ENCODE peak calls at places on chromosome 19, in five cellular contexts. X is K562, G is H1, M is HepG2, N is GM12878. O is an unnamed sample.

GRCh38 chr19:2355168-2356035 is 4.7 kb upstream of the TMPRSS9 start:
- DNase-seq in X (no peak), G (no peak), M (no peak), N (no peak), O (no peak)

GRCh38 chr19:2469102-2469914 is 6.6 kb upstream of the GADD45B start:
- DNase-seq in X (peak), G (no peak), M (no peak), N (no peak), O (no peak)

GRCh38 chr19:31515931-31516330 is 166.7 kb upstream of the TSHZ3 start:
- DNase-seq in X (no peak), G (no peak), M (no peak), N (no peak), O (no peak)

GRCh38 chr19:53079313-53079924 is 23.8 kb downstream of the ZNF160 start:
- DNase-seq in X (no peak), G (no peak), M (no peak), N (no peak), O (no peak)

GRCh38 chr19:51749979-51750378 is 1.7 kb downstream of the FPR1 start:
- DNase-seq in X (no peak), G (no peak), M (no peak), N (no peak), O (no peak)

GRCh38 chr19:50181121-50181520 is 18.0 kb upstream of the IZUMO2 start:
- DNase-seq in X (no peak), G (no peak), M (no peak), N (no peak), O (no peak)

GRCh38 chr19:11560404-11560988 is 1.5 kb upstream of the ELOF1 start:
- DNase-seq in X (peak), G (no peak), M (peak), N (peak), O (peak)

GRCh38 chr19:35211545-35212230 is 16.9 kb downstream of the FAM187B start:
- DNase-seq in X (no peak), G (no peak), M (peak), N (no peak), O (no peak)

GRCh38 chr19:370641-371330 is 26.2 kb upstream of the MIER2 start:
- DNase-seq in X (no peak), G (no peak), M (no peak), N (no peak), O (no peak)

GRCh38 chr19:55626350-55626749 is 2.0 kb upstream of the ZNF784 start:
- DNase-seq in X (no peak), G (no peak), M (no peak), N (no peak), O (no peak)

GRCh38 chr19:33805840-33806433 is 9.3 kb downstream of the KCTD15 start:
- DNase-seq in X (no peak), G (no peak), M (no peak), N (no peak), O (no peak)

GRCh38 chr19:55136399-55137102 is 12.5 kb downstream of the TNNT1 start:
- DNase-seq in X (no peak), G (no peak), M (no peak), N (no peak), O (no peak)

GRCh38 chr19:35417713-35418534 is 30.1 kb upstream of the FFAR2 start:
- DNase-seq in X (no peak), G (no peak), M (no peak), N (peak), O (no peak)

GRCh38 chr19:19382118-19382517 is 23.4 kb upstream of the GATAD2A start:
- DNase-seq in X (peak), G (no peak), M (no peak), N (no peak), O (no peak)

GRCh38 chr19:7541481-7541824 is 5.9 kb downstream of the PNPLA6 start:
- DNase-seq in X (no peak), G (no peak), M (no peak), N (no peak), O (no peak)

GRCh38 chr19:35231956-35232746 is 3.6 kb upstream of the FAM187B start:
- DNase-seq in X (no peak), G (no peak), M (no peak), N (no peak), O (no peak)

GRCh38 chr19:19743176-19743575 is 10.3 kb upstream of the ZNF14 start:
- DNase-seq in X (no peak), G (no peak), M (no peak), N (no peak), O (no peak)

GRCh38 chr19:3055741-3056453 is 6.4 kb downstream of the TLE5 start:
- DNase-seq in X (peak), G (no peak), M (no peak), N (no peak), O (peak)

GRCh38 chr19:58182577-58182988 is 278 bp upstream of the ZNF274 start:
- DNase-seq in X (peak), G (no peak), M (no peak), N (no peak), O (no peak)
- TF ChIP-seq ATF2 in X (no peak), G (no peak), M (no peak), N (no peak), O (no peak)

DNA sequence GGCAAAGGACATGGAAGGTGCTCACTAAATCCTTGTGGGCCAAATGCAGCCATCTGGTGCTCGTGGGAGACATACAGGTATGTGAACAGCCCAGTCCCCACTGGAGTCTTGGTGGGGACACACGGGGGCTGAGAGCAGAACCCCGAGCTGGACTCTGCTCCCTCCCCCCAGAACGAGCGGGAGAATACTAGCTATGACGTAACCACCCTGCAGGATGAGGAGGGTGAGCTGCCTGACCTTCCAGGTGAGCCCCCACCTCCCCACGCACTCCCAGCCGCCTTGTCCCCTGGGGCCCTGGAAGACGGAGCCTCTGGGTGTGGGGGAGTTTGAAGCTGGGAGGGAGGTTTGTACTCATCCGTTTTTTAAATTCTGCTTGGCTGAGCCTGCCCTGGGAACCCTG is 13.5 kb upstream of the EBI3 start:
- DNase-seq in X (no peak), G (no peak), M (no peak), N (no peak), O (no peak)
- TF ChIP-seq ATF2 in X (no peak), G (no peak), M (no peak), N (no peak), O (no peak)

GRCh38 chr19:12815088-12815487 is 8.7 kb downstream of the RNASEH2A start:
- DNase-seq in X (no peak), G (no peak), M (no peak), N (no peak), O (no peak)
- TF ChIP-seq ATF2 in X (no peak), G (no peak), M (no peak), N (no peak), O (no peak)

GRCh38 chr19:15475611-15476010 is 3.7 kb downstream of the PGLYRP2 start:
- DNase-seq in X (no peak), G (no peak), M (no peak), N (no peak), O (no peak)

GRCh38 chr19:15476334-15476733 is 3.0 kb downstream of the PGLYRP2 start:
- DNase-seq in X (no peak), G (no peak), M (no peak), N (no peak), O (no peak)

GRCh38 chr19:15475169-15475568 is 4.1 kb downstream of the PGLYRP2 start:
- DNase-seq in X (no peak), G (no peak), M (no peak), N (no peak), O (no peak)

DNA sequence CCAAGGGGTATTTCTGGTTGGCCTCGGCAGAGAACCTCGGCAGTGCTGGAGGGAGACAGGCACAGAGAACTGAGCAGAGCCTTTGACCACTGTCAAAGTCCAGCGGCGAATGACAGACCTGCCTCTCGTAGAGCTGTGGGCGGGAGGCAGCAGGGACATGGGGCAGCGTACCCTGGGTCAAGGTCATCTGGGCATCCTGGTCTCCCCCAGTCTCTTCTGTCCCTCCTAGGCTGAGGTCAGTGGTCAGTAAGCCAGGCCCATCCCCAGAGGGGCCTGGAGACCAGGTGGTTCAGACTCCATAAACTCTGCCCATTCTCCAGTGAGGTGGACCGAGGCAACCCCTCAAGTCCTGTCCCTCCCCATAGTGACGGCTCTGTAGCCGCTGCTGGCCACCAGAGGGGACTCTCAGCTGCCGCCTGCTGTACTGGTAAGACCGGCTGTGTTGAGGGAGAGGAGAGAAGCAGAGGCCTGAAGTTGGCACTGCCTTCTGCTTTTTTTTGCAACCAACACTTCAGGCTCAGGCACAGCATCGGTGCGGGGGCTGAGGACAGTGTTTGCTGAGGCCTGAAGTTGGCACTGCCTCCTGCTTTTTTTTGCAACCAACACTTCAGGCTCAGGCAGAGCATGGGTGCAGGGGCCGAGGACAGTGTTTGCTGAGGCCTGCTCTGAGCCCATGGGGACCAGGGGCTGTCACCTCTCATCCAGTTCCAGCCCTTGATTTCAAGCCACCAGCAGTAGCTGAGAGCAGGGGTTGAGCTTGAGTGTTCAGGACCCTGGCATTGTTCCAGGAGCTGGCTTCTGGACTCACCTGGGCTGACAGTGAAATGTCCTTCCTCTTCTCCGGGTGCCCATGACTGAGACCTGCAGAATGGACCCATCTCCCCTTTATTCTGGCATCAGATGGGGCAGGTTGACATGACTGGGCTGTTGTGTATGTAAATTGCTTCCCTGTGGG is at the start of gene PGLYRP2:
- DNase-seq in X (no peak), G (no peak), M (peak), N (no peak), O (peak)
- TF ChIP-seq ATF2 in X (no peak), G (no peak), M (peak), N (no peak), O (no peak)

GRCh38 chr19:39199025-39199424 is 2.3 kb downstream of the NCCRP1 start:
- DNase-seq in X (no peak), G (no peak), M (peak), N (no peak), O (peak)
- TF ChIP-seq ATF2 in X (no peak), G (no peak), M (no peak), N (no peak), O (no peak)